ENCODE peak calls at places on chromosomes 7 and 10, in four cellular contexts. J, U, Q and N are unnamed samples.

GRCh38 chr7:77253151-77253550 is 53.5 kb upstream of the FGL2 start:
- DNase-seq in Q (no peak), J (no peak), U (no peak), N (no peak)

GRCh38 chr10:18793951-18794350 is 134.7 kb downstream of the ARL5B start:
- DNase-seq in J (no peak), Q (no peak), U (peak; percentile 29), N (no peak)

GRCh38 chr10:22570733-22571430 is 143.5 kb downstream of the PIP4K2A start:
- DNase-seq in J (no peak), Q (no peak), U (no peak), N (no peak)

GRCh38 chr10:12726971-12727831 is 274.3 kb downstream of the CCDC3 start:
- DNase-seq in U (no peak), Q (no peak), J (no peak), N (no peak)

GRCh38 chr10:84211566-84211965 is 13.8 kb downstream of the LRIT2 start:
- DNase-seq in U (no peak), J (no peak), Q (no peak), N (no peak)

GRCh38 chr10:101959349-101959916 is 96.5 kb downstream of the ARMH3 start:
- DNase-seq in Q (no peak), U (no peak), J (no peak), N (no peak)

GRCh38 chr10:91077549-91078017 is 142.9 kb upstream of the PCGF5 start:
- DNase-seq in Q (peak; percentile 92), J (no peak), U (peak; percentile 68), N (peak; percentile 5)

GRCh38 chr10:118818621-118819221 is 64.0 kb upstream of the CACUL1 start:
- DNase-seq in U (peak; percentile 85), Q (no peak), J (no peak), N (no peak)

GRCh38 chr10:97534746-97535367 is 36.1 kb downstream of the UBTD1 start:
- DNase-seq in U (peak; percentile 62), J (no peak), Q (no peak), N (no peak)

GRCh38 chr7:156261581-156261980 is 379.0 kb upstream of the RNF32 start:
- DNase-seq in Q (no peak), J (no peak), U (no peak), N (no peak)

GRCh38 chr10:52319926-52320325 is 5.8 kb downstream of the DKK1 start:
- DNase-seq in Q (no peak), U (no peak), J (no peak), N (no peak)

GRCh38 chr10:87867453-87867852 is 4.0 kb downstream of the PTEN start:
- DNase-seq in Q (no peak), J (no peak), U (no peak), N (no peak)

GRCh38 chr7:6433814-6434630 is 13.7 kb downstream of the DAGLB start:
- DNase-seq in Q (no peak), U (no peak), J (no peak), N (no peak)

GRCh38 chr10:125449571-125449970 is 233.4 kb downstream of the TEX36 start:
- DNase-seq in Q (no peak), U (no peak), J (no peak), N (no peak)

GRCh38 chr10:122468923-122469781 is 7.8 kb downstream of the HTRA1 start:
- DNase-seq in J (no peak), U (no peak), Q (no peak), N (peak; percentile 71)

GRCh38 chr10:91887075-91887899 is 22.0 kb downstream of the FGFBP3 start:
- DNase-seq in J (no peak), U (peak; percentile 84), Q (no peak), N (no peak)

GRCh38 chr10:60564475-60564874 is 174.8 kb upstream of the ANK3 start:
- DNase-seq in Q (no peak), U (no peak), J (no peak), N (no peak)

GRCh38 chr7:64685091-64685490 is 19.2 kb downstream of the ZNF107 start:
- DNase-seq in J (no peak), U (no peak), Q (no peak), N (no peak)

GRCh38 chr10:79072994-79073654 is 4.4 kb downstream of the ZMIZ1 start:
- DNase-seq in U (no peak), Q (no peak), J (no peak), N (no peak)
- TF ChIP-seq CTCF in U (peak; percentile 19), Q (no peak), J (no peak), N (no peak)

GRCh38 chr10:112907893-112908292 is 42.2 kb upstream of the TCF7L2 start:
- DNase-seq in U (no peak), Q (no peak), J (no peak), N (no peak)
- TF ChIP-seq EP300 in U (no peak), Q (no peak), J (no peak), N (no peak)

GRCh38 chr10:8042864-8043568 is 11.5 kb upstream of the GATA3 start:
- DNase-seq in U (peak; percentile 22), Q (no peak), J (no peak), N (no peak)

GRCh38 chr10:8044331-8044907 is 10.1 kb upstream of the GATA3 start:
- DNase-seq in U (peak; percentile 68), J (no peak), Q (no peak), N (no peak)

GRCh38 chr10:8042032-8042863 is 12.2 kb upstream of the GATA3 start:
- DNase-seq in Q (no peak), J (no peak), U (no peak), N (no peak)

GRCh38 chr10:8044908-8045727 is 9.4 kb upstream of the GATA3 start:
- DNase-seq in U (peak; percentile 87), Q (no peak), J (no peak), N (no peak)

DNA sequence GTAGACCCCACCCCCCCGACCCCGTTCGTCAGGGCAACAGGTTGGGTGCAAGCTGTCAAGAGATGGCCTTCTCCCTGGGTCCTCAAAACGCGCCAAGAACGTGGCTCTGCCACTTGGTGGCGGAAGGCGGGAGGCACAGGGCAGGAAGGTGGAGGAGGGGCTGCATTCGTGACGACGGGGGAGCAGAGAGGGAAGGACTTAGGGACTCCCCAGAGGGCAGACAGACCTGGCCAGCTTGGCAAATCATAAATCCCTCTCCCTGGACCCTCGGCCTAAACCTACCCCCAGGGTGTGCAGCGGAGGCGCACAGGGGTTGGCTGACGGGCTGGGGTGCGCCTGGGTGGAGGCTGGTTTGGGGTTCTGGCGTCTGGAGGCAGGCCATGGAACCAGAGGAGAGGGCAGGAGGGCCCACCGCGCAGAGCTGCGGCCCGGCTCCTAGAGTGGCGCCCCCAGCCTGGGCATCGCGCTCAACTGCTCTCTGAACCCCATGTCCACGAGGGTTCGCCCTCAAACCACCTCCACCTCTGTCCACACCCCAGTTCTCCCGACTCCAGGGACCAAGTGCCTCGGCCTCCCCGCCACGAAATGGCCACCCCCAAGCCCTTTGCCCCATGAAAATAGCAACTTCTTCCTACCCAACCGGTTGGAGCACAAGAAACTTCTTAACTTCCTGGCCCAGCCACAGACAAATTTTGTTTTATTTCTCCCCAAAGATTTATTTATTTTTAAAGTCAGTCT is 10.8 kb upstream of the GATA3 start:
- DNase-seq in Q (no peak), J (no peak), U (peak; percentile 25), N (no peak)
- TF ChIP-seq CTCF in Q (no peak), J (no peak), U (no peak), N (no peak)

GRCh38 chr7:36945612-36946400 is 221.5 kb upstream of the AOAH start:
- DNase-seq in U (peak; percentile 58), Q (peak; percentile 76), J (no peak), N (no peak)
- TF ChIP-seq EP300 in U (no peak), Q (no peak), J (no peak), N (no peak)

GRCh38 chr7:133155642-133156041 is 73.8 kb upstream of the CHCHD3 start:
- DNase-seq in U (no peak), Q (no peak), J (no peak), N (no peak)

GRCh38 chr7:133155121-133155520 is 73.2 kb upstream of the CHCHD3 start:
- DNase-seq in Q (no peak), U (no peak), J (no peak), N (no peak)

GRCh38 chr7:133157045-133157444 is 75.2 kb upstream of the CHCHD3 start:
- DNase-seq in U (no peak), Q (no peak), J (no peak), N (no peak)
- TF ChIP-seq CTCF in U (no peak), Q (no peak), J (no peak), N (no peak)

GRCh38 chr7:43014374-43014773 is 82.2 kb downstream of the MRPL32 start:
- DNase-seq in Q (no peak), U (no peak), J (no peak), N (no peak)
- TF ChIP-seq EP300 in Q (no peak), U (no peak), J (no peak), N (no peak)

GRCh38 chr10:95693668-95694534 is at the start of gene TCTN3:
- DNase-seq in J (peak; percentile 100), U (peak; percentile 95), Q (peak; percentile 97), N (peak; percentile 96)

GRCh38 chr10:95698415-95698814 is 4.7 kb upstream of the TCTN3 start:
- DNase-seq in U (no peak), J (no peak), Q (no peak), N (no peak)

GRCh38 chr10:95694665-95695064 is 938 bp upstream of the TCTN3 start:
- DNase-seq in J (no peak), U (no peak), Q (no peak), N (no peak)

GRCh38 chr10:95693331-95693667 is 428 bp downstream of the TCTN3 start:
- DNase-seq in U (no peak), J (no peak), Q (no peak), N (no peak)

DNA sequence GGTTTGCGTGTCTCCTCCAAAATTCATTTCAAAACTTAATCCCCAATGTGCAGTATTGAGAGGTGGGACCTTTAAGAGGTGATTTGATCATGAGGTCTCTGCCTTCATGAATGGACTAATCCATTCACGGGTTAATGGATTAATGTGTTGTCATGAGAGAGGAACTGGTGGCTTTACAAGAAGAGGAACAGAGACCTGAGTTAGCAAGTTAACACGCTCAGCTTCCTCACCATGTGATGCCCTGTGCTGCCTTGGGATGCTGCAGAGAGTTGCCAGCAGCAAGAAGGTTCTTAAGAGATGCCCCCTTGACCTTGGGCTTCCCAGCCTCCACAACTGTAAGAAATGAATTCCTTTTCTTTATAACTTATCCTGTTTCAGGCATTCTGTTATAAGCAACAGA is 3.7 kb upstream of the TCTN3 start:
- DNase-seq in U (no peak), Q (no peak), J (peak; percentile 63), N (peak; percentile 41)
- TF ChIP-seq CTCF in U (no peak), Q (no peak), J (no peak), N (no peak)